ENCODE peak calls at places on chromosomes 3 and 15, in four cellular contexts. L is fibroblast of lung, B is tibial nerve, S is neural progenitor cell. O is an unnamed sample.

GRCh38 chr15:90882781-90883525 is 1.4 kb upstream of the FES start:
- DNase-seq in S (no peak), B (no peak), L (no peak), O (no peak)

GRCh38 chr15:39172380-39173281 is 408.2 kb upstream of the THBS1 start:
- DNase-seq in L (peak; percentile 89), S (peak; percentile 12), B (no peak), O (peak; percentile 77)

GRCh38 chr15:58331903-58332675 is 99.7 kb upstream of the LIPC start:
- DNase-seq in S (peak; percentile 38), L (peak; percentile 100), B (peak; percentile 87), O (peak; percentile 98)

GRCh38 chr3:129018751-129019150 is 17.6 kb downstream of the EFCC1 start:
- DNase-seq in B (no peak), L (no peak), S (no peak), O (no peak)

GRCh38 chr3:149806171-149806778 is 6.7 kb upstream of the RNF13 start:
- DNase-seq in B (no peak), S (no peak), L (no peak), O (no peak)

GRCh38 chr3:15055019-15055557 is 10.0 kb downstream of the MRPS25 start:
- DNase-seq in B (no peak), L (peak; percentile 62), S (no peak), O (no peak)

GRCh38 chr3:31724681-31725080 is 192.0 kb downstream of the STT3B start:
- DNase-seq in B (no peak), S (peak; percentile 41), L (peak; percentile 13), O (no peak)

GRCh38 chr3:46965151-46965550 is 11.4 kb downstream of the CCDC12 start:
- DNase-seq in S (no peak), B (no peak), L (no peak), O (no peak)

GRCh38 chr15:77393471-77393840 is 26.4 kb downstream of the PEAK1 start:
- DNase-seq in L (peak; percentile 60), B (no peak), S (no peak), O (no peak)

GRCh38 chr3:159850481-159850880 is 138.2 kb upstream of the IL12A start:
- DNase-seq in S (no peak), L (no peak), B (no peak), O (no peak)

GRCh38 chr3:169695051-169695450 is 31.5 kb upstream of the MECOM start:
- DNase-seq in L (peak; percentile 46), S (no peak), B (no peak), O (no peak)

GRCh38 chr15:31013863-31014607 is 22.6 kb upstream of the MTMR10 start:
- DNase-seq in L (no peak), B (no peak), S (no peak), O (no peak)

GRCh38 chr3:124489506-124489905 is 240.7 kb upstream of the UMPS start:
- DNase-seq in L (no peak), B (no peak), S (no peak), O (no peak)

GRCh38 chr3:58383904-58384303 is 49.7 kb downstream of the PDHB start:
- DNase-seq in B (no peak), S (no peak), L (peak; percentile 100), O (no peak)

GRCh38 chr15:92884459-92884812 is 15.7 kb upstream of the CHD2 start:
- DNase-seq in S (no peak), L (no peak), B (no peak), O (no peak)
- H3K4me1 ChIP-seq in S (peaks cover 57% of the 10 kb centered on the region), L (peaks cover 4% of the 10 kb centered on the region), B (peaks cover 15% of the 10 kb centered on the region), O (peaks cover 49% of the 10 kb centered on the region)

GRCh38 chr3:56917740-56918568 is 116.2 kb upstream of the ARHGEF3 start:
- DNase-seq in L (no peak), B (no peak), S (no peak), O (no peak)

GRCh38 chr3:56919137-56919796 is 117.5 kb upstream of the ARHGEF3 start:
- DNase-seq in B (no peak), L (no peak), S (no peak), O (no peak)

GRCh38 chr3:56919797-56920195 is 118.0 kb upstream of the ARHGEF3 start:
- DNase-seq in L (no peak), S (no peak), B (no peak), O (no peak)

GRCh38 chr3:56923546-56924224 is 121.9 kb upstream of the ARHGEF3 start:
- DNase-seq in L (peak; percentile 41), B (no peak), S (no peak), O (no peak)

GRCh38 chr3:56921573-56922571 is 120.1 kb upstream of the ARHGEF3 start:
- DNase-seq in S (no peak), L (peak; percentile 82), B (no peak), O (peak; percentile 71)
- H3K4me3 ChIP-seq in S (no peak overlapping the region), L (peak overlapping the region; percentile 14), B (peak overlapping the region; percentile 13), O (peak overlapping the region; percentile 18)

GRCh38 chr3:10602769-10603768 is 97.7 kb upstream of the ATP2B2 start:
- DNase-seq in S (no peak), B (no peak), L (no peak), O (no peak)
- H3K27me3 ChIP-seq in S (no peaks in the 10 kb centered on the region), B (no peaks in the 10 kb centered on the region), L (no peaks in the 10 kb centered on the region), O (no peaks in the 10 kb centered on the region)

GRCh38 chr3:12946661-12947316 is 105.4 kb upstream of the RPL32 start:
- DNase-seq in L (peak; percentile 43), S (no peak), B (no peak), O (no peak)
- H3K4me1 ChIP-seq in L (peaks cover 9% of the 10 kb centered on the region), S (peaks cover 31% of the 10 kb centered on the region), B (peaks cover 65% of the 10 kb centered on the region), O (peaks cover 37% of the 10 kb centered on the region)

GRCh38 chr3:189632238-189632637 is 1.0 kb downstream of the TP63 start:
- DNase-seq in S (no peak), L (no peak), B (no peak), O (no peak)
- H3K4me3 ChIP-seq in S (no peak overlapping the region), L (no peak overlapping the region), B (no peak overlapping the region), O (no peak overlapping the region)

GRCh38 chr15:96501362-96501761 is 170.9 kb downstream of the NR2F2 start:
- DNase-seq in L (no peak), B (no peak), S (no peak), O (no peak)
- H3K27me3 ChIP-seq in L (no peaks in the 10 kb centered on the region), B (no peaks in the 10 kb centered on the region), S (no peaks in the 10 kb centered on the region), O (no peaks in the 10 kb centered on the region)

GRCh38 chr3:188752850-188753249 is 418.9 kb upstream of the TPRG1 start:
- DNase-seq in S (no peak), B (no peak), L (no peak), O (no peak)

GRCh38 chr3:188749830-188750229 is 421.9 kb upstream of the TPRG1 start:
- DNase-seq in S (no peak), B (no peak), L (no peak), O (no peak)

GRCh38 chr3:188749010-188749617 is 422.7 kb upstream of the TPRG1 start:
- DNase-seq in L (no peak), S (peak; percentile 77), B (no peak), O (no peak)

GRCh38 chr3:188747487-188747886 is 424.3 kb upstream of the TPRG1 start:
- DNase-seq in S (no peak), L (no peak), B (no peak), O (no peak)

GRCh38 chr3:188750625-188751024 is 421.1 kb upstream of the TPRG1 start:
- DNase-seq in S (no peak), B (no peak), L (no peak), O (no peak)
- H3K4me1 ChIP-seq in S (no peaks in the 10 kb centered on the region), B (no peaks in the 10 kb centered on the region), L (no peaks in the 10 kb centered on the region), O (peaks cover 6% of the 10 kb centered on the region)

GRCh38 chr3:64213224-64213893 is 11.9 kb downstream of the PRICKLE2 start:
- DNase-seq in B (no peak), S (no peak), L (no peak), O (no peak)

GRCh38 chr3:64215559-64215958 is 9.7 kb downstream of the PRICKLE2 start:
- DNase-seq in B (no peak), L (no peak), S (no peak), O (no peak)

GRCh38 chr3:64214697-64215018 is 10.6 kb downstream of the PRICKLE2 start:
- DNase-seq in S (no peak), L (peak; percentile 32), B (peak; percentile 24), O (peak; percentile 79)

GRCh38 chr3:64215084-64215483 is 10.2 kb downstream of the PRICKLE2 start:
- DNase-seq in B (no peak), L (no peak), S (no peak), O (no peak)

DNA sequence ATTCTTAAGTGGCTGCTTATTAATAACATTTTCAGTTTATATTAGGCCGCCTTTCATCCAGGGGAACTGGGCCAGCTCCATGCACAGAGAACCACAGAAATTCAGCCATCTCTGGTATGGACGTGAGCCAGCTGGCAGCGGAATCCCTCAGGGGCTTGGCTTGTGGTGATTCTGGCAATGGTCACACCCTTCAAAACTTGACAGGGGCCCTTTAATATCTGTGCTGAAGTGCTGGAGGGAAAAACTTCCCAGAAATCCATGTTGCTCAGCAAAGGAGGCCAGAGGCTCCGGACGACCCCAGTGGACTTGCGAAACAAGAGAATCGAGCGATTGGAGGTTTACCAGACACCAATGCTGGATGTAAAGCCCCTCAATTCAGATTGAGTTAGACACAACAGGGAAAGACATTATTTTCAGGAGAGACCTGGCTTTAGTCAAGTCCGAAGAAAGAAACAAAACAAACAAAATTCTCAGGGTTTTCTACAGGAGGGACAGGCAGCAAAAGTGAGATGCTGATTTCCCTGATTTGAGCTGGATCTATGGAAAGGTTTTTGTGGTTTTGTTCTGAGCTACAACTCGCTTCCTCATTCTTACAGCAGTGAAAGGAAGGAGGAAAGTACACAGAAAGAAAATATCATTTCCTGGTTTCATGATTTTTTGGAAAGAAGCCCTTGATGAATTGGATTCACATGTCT is 11.1 kb downstream of the PRICKLE2 start:
- DNase-seq in S (no peak), B (peak; percentile 51), L (peak; percentile 94), O (peak; percentile 90)
- H3K4me3 ChIP-seq in S (no peak overlapping the region), B (peak overlapping the region; percentile 22), L (peak overlapping the region; percentile 36), O (peak overlapping the region; percentile 35)

DNA sequence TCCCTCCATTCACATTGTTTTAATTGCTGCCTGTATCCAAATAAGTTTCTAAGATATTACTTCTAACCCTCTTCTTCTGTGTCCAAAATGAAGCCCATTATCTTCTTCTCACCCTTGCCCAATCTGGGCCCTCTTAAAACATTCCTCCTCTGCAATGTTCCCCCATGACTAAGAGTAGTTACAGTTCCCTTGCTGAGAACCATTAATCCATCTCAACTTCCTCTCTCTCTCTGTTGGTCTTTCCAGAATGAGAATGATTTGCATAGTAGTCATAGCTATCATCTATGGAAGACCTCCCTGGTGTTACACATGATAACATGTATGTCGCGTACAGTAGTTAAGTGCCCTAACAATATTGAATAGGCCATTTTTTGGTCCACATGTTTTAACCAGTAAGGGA is 177.9 kb downstream of the ANXA2 start:
- DNase-seq in S (no peak), B (no peak), L (no peak), O (no peak)
- H3K27me3 ChIP-seq in S (no peaks in the 10 kb centered on the region), B (no peaks in the 10 kb centered on the region), L (no peaks in the 10 kb centered on the region), O (no peaks in the 10 kb centered on the region)

O was measured in sigmoid colon.